ENCODE peak calls at places on chromosomes 7 and 10, in eight cellular contexts. M, P, D, V, T, Q, I and K are unnamed samples.
A peak's percentile ranks its signal among the peaks of the same experiment; 100 is the strongest.

GRCh38 chr10:18164771-18165361 is 24.6 kb downstream of the CACNB2 start:
- DNase-seq in M (no peak), P (no peak), D (no peak), V (no peak), T (no peak), Q (no peak), I (peak; percentile 83), K (peak; percentile 30)

GRCh38 chr7:86600506-86601290 is 43.0 kb upstream of the GRM3 start:
- DNase-seq in M (no peak), P (no peak), D (no peak), V (no peak), T (no peak), Q (no peak), I (no peak), K (peak; percentile 4)

GRCh38 chr10:60759181-60759580 is 19.1 kb upstream of the CDK1 start:
- DNase-seq in M (no peak), P (no peak), D (no peak), V (no peak), T (no peak), Q (no peak), I (no peak), K (no peak)

GRCh38 chr10:43047288-43047970 is 29.4 kb upstream of the RET start:
- DNase-seq in M (no peak), P (no peak), D (no peak), V (no peak), T (no peak), Q (no peak), I (no peak), K (no peak)

GRCh38 chr10:1185911-1186692 is 129.9 kb downstream of the WDR37 start:
- DNase-seq in M (no peak), P (no peak), D (no peak), V (no peak), T (no peak), Q (no peak), I (no peak), K (no peak)

GRCh38 chr7:146700015-146700560 is 583.5 kb downstream of the CNTNAP2 start:
- DNase-seq in M (no peak), P (no peak), D (no peak), V (no peak), T (no peak), Q (no peak), I (no peak), K (no peak)

GRCh38 chr7:147245274-147245673 is 1128.7 kb downstream of the CNTNAP2 start:
- DNase-seq in M (no peak), P (peak; percentile 10), D (no peak), V (peak; percentile 32), T (peak; percentile 7), Q (peak; percentile 5), I (no peak), K (peak; percentile 64)

GRCh38 chr7:85030893-85031292 is 156.0 kb downstream of the SEMA3D start:
- DNase-seq in M (no peak), P (peak; percentile 56), D (no peak), V (no peak), T (no peak), Q (peak; percentile 17), I (no peak), K (peak; percentile 49)

GRCh38 chr7:150969483-150969874 is 8.6 kb downstream of the KCNH2 start:
- DNase-seq in M (no peak), P (no peak), D (no peak), V (no peak), T (no peak), Q (no peak), I (no peak), K (no peak)

GRCh38 chr7:13197501-13197900 is 510.1 kb downstream of the ARL4A start:
- DNase-seq in M (no peak), P (no peak), D (no peak), V (no peak), T (no peak), Q (no peak), I (no peak), K (no peak)

GRCh38 chr10:115861864-115862263 is 411.1 kb downstream of the GFRA1 start:
- DNase-seq in M (no peak), P (no peak), D (no peak), V (no peak), T (no peak), Q (no peak), I (no peak), K (peak; percentile 22)

GRCh38 chr7:15972767-15973362 is 286.4 kb upstream of the MEOX2 start:
- DNase-seq in M (no peak), P (no peak), D (no peak), V (no peak), T (no peak), Q (no peak), I (peak; percentile 14), K (no peak)

GRCh38 chr10:102656026-102656425 is 11.7 kb downstream of the TRIM8 start:
- DNase-seq in M (no peak), P (no peak), D (no peak), V (no peak), T (no peak), Q (no peak), I (no peak), K (no peak)

GRCh38 chr10:92014620-92015019 is 91.0 kb downstream of the BTAF1 start:
- DNase-seq in M (no peak), P (no peak), D (no peak), V (no peak), T (no peak), Q (no peak), I (no peak), K (no peak)

GRCh38 chr7:43700059-43700501 is 29.2 kb downstream of the COA1 start:
- DNase-seq in M (no peak), P (peak; percentile 69), D (peak; percentile 63), V (no peak), T (no peak), Q (peak; percentile 42), I (peak; percentile 40), K (peak; percentile 63)

GRCh38 chr7:32462966-32463365 is 27.2 kb downstream of the LSM5 start:
- DNase-seq in M (no peak), P (no peak), D (no peak), V (no peak), T (no peak), Q (no peak), I (no peak), K (no peak)

GRCh38 chr7:128869138-128869943 is 6.7 kb downstream of the ATP6V1F start:
- DNase-seq in M (peak; percentile 7), P (no peak), D (peak; percentile 23), V (peak; percentile 72), T (no peak), Q (no peak), I (no peak), K (peak; percentile 77)

GRCh38 chr10:103752680-103753248 is 102.6 kb downstream of the SH3PXD2A start:
- DNase-seq in M (no peak), P (no peak), D (no peak), V (peak; percentile 36), T (no peak), Q (no peak), I (no peak), K (no peak)

GRCh38 chr7:109545686-109546085 is 976.0 kb downstream of the DNAJB9 start:
- DNase-seq in M (no peak), P (no peak), D (no peak), V (no peak), T (no peak), Q (no peak), I (no peak), K (no peak)

GRCh38 chr7:2281556-2281955 is 32.7 kb downstream of the SNX8 start:
- DNase-seq in M (no peak), P (no peak), D (no peak), V (no peak), T (no peak), Q (no peak), I (peak; percentile 15), K (no peak)

GRCh38 chr10:95241533-95241932 is 47.5 kb downstream of the ACSM6 start:
- DNase-seq in M (no peak), P (no peak), D (no peak), V (no peak), T (no peak), Q (no peak), I (no peak), K (no peak)

GRCh38 chr7:12162420-12163113 is 48.5 kb upstream of the TMEM106B start:
- DNase-seq in M (no peak), P (peak; percentile 60), D (no peak), V (no peak), T (no peak), Q (peak; percentile 39), I (peak; percentile 42), K (no peak)

GRCh38 chr10:93567277-93568104 is 1.0 kb downstream of the FFAR4 start:
- DNase-seq in M (no peak), P (no peak), D (no peak), V (no peak), T (no peak), Q (no peak), I (no peak), K (no peak)

GRCh38 chr10:93357680-93358079 is 124.5 kb downstream of the MYOF start:
- DNase-seq in M (no peak), P (no peak), D (peak; percentile 14), V (peak; percentile 20), T (no peak), Q (no peak), I (no peak), K (peak; percentile 57)

GRCh38 chr7:40704172-40704571 is 569.4 kb downstream of the SUGCT start:
- DNase-seq in M (no peak), P (no peak), D (no peak), V (no peak), T (no peak), Q (no peak), I (no peak), K (no peak)

GRCh38 chr7:101108961-101109360 is 17.9 kb upstream of the SERPINE1 start:
- DNase-seq in M (no peak), P (no peak), D (no peak), V (no peak), T (no peak), Q (no peak), I (no peak), K (no peak)

GRCh38 chr7:26293569-26294308 is 2.1 kb downstream of the SNX10 start:
- DNase-seq in M (peak; percentile 24), P (no peak), D (peak; percentile 69), V (no peak), T (no peak), Q (no peak), I (no peak), K (no peak)

GRCh38 chr10:108801775-108802516 is 1121.4 kb downstream of the XPNPEP1 start:
- DNase-seq in M (no peak), P (no peak), D (no peak), V (no peak), T (no peak), Q (no peak), I (peak; percentile 56), K (no peak)

GRCh38 chr10:116765549-116766162 is 23.3 kb upstream of the HSPA12A start:
- DNase-seq in M (no peak), P (no peak), D (peak; percentile 34), V (no peak), T (peak; percentile 57), Q (no peak), I (no peak), K (no peak)

GRCh38 chr7:589781-590575 is 70.3 kb upstream of the PDGFA start:
- DNase-seq in M (no peak), P (no peak), D (no peak), V (no peak), T (no peak), Q (no peak), I (no peak), K (no peak)

GRCh38 chr7:514651-515598 is 4.7 kb downstream of the PDGFA start:
- DNase-seq in M (no peak), P (no peak), D (no peak), V (peak; percentile 47), T (no peak), Q (no peak), I (no peak), K (no peak)